ENCODE peak calls at places on chromosomes 4 and X, in four cellular contexts. One of them, this sample, is unnamed.

GRCh38 chr4:71277353-71277752 is 61.5 kb upstream of the SLC4A4 start:
- DNase-seq in right lobe of liver: no peak
- DNase-seq in body of pancreas: no peak
- DNase-seq in tibial nerve: no peak
- DNase-seq in this sample: no peak

GRCh38 chr4:117898496-117898895 is 135.8 kb upstream of the NDST3 start:
- DNase-seq in tibial nerve: no peak
- DNase-seq in body of pancreas: no peak
- DNase-seq in right lobe of liver: no peak
- DNase-seq in this sample: no peak

GRCh38 chr4:143555676-143556075 is 42.2 kb downstream of the SMARCA5 start:
- DNase-seq in right lobe of liver: no peak
- DNase-seq in tibial nerve: no peak
- DNase-seq in body of pancreas: no peak
- DNase-seq in this sample: no peak

GRCh38 chr4:71472946-71473345 is 134.1 kb downstream of the SLC4A4 start:
- DNase-seq in right lobe of liver: no peak
- DNase-seq in tibial nerve: no peak
- DNase-seq in body of pancreas: no peak
- DNase-seq in this sample: no peak

GRCh38 chrX:153061732-153062131 is 5.5 kb downstream of the PNMA3 start:
- DNase-seq in body of pancreas: no peak
- DNase-seq in tibial nerve: no peak
- DNase-seq in right lobe of liver: no peak
- DNase-seq in this sample: no peak

GRCh38 chrX:139691493-139691842 is 16.5 kb downstream of the MCF2 start:
- DNase-seq in right lobe of liver: no peak
- DNase-seq in body of pancreas: peak
- DNase-seq in tibial nerve: no peak
- DNase-seq in this sample: no peak

GRCh38 chr4:2672700-2673099 is 83.4 kb downstream of the TNIP2 start:
- DNase-seq in body of pancreas: no peak
- DNase-seq in tibial nerve: no peak
- DNase-seq in right lobe of liver: no peak
- DNase-seq in this sample: no peak

GRCh38 chr4:150493846-150494245 is 88.1 kb upstream of the MAB21L2 start:
- DNase-seq in body of pancreas: no peak
- DNase-seq in right lobe of liver: no peak
- DNase-seq in tibial nerve: no peak
- DNase-seq in this sample: no peak

GRCh38 chr4:152956650-152957436 is 20.7 kb downstream of the FHDC1 start:
- DNase-seq in right lobe of liver: no peak
- DNase-seq in body of pancreas: no peak
- DNase-seq in tibial nerve: no peak
- DNase-seq in this sample: no peak

GRCh38 chr4:8349664-8350225 is 80.2 kb downstream of the HTRA3 start:
- DNase-seq in body of pancreas: no peak
- DNase-seq in right lobe of liver: no peak
- DNase-seq in tibial nerve: no peak
- DNase-seq in this sample: no peak

GRCh38 chrX:70128071-70128470 is 5.2 kb upstream of the IGBP1 start:
- DNase-seq in right lobe of liver: no peak
- DNase-seq in body of pancreas: no peak
- DNase-seq in tibial nerve: no peak
- DNase-seq in this sample: no peak

GRCh38 chr4:10821826-10822225 is 137.3 kb upstream of the CLNK start:
- DNase-seq in right lobe of liver: no peak
- DNase-seq in tibial nerve: no peak
- DNase-seq in body of pancreas: no peak
- DNase-seq in this sample: no peak

GRCh38 chrX:1072637-1073377 is 139.6 kb downstream of the CRLF2 start:
- DNase-seq in tibial nerve: no peak
- DNase-seq in body of pancreas: no peak
- DNase-seq in right lobe of liver: no peak
- DNase-seq in this sample: no peak

GRCh38 chrX:71652405-71652804 is 14.9 kb upstream of the LOC101059915 start:
- DNase-seq in tibial nerve: peak
- DNase-seq in body of pancreas: peak
- DNase-seq in right lobe of liver: no peak
- DNase-seq in this sample: no peak

GRCh38 chr4:128859887-128860774 is 50.6 kb downstream of the JADE1 start:
- DNase-seq in tibial nerve: peak
- DNase-seq in right lobe of liver: no peak
- DNase-seq in body of pancreas: no peak
- DNase-seq in this sample: no peak

GRCh38 chrX:25022499-25023325 is 6.9 kb upstream of the ARX start:
- DNase-seq in right lobe of liver: no peak
- DNase-seq in tibial nerve: no peak
- DNase-seq in body of pancreas: no peak
- DNase-seq in this sample: no peak

GRCh38 chrX:107825698-107826285 is at the start of gene MID2:
- DNase-seq in tibial nerve: peak
- DNase-seq in right lobe of liver: peak
- DNase-seq in body of pancreas: peak
- DNase-seq in this sample: peak

GRCh38 chr4:171759274-171759673 is 53.9 kb upstream of the GALNTL6 start:
- DNase-seq in body of pancreas: no peak
- DNase-seq in tibial nerve: no peak
- DNase-seq in right lobe of liver: no peak
- DNase-seq in this sample: no peak

GRCh38 chr4:108762559-108763225 is at the start of gene ETNPPL:
- DNase-seq in body of pancreas: peak
- DNase-seq in right lobe of liver: peak
- DNase-seq in tibial nerve: no peak
- DNase-seq in this sample: peak

GRCh38 chrX:55488559-55489314 is 911 bp downstream of the USP51 start:
- DNase-seq in tibial nerve: peak
- DNase-seq in right lobe of liver: peak
- DNase-seq in body of pancreas: peak
- DNase-seq in this sample: peak

GRCh38 chrX:48897621-48898306 is at the start of the genes PQBP1 and TIMM17B:
- DNase-seq in body of pancreas: peak
- DNase-seq in tibial nerve: peak
- DNase-seq in right lobe of liver: peak
- DNase-seq in this sample: peak
- TF ChIP-seq POLR2A in body of pancreas: peak
- TF ChIP-seq POLR2A in tibial nerve: peak
- TF ChIP-seq POLR2A in right lobe of liver: peak
- TF ChIP-seq POLR2A in this sample: peak

GRCh38 chr4:26319467-26320158 is 1.2 kb upstream of the RBPJ start:
- DNase-seq in right lobe of liver: peak
- DNase-seq in tibial nerve: peak
- DNase-seq in body of pancreas: peak
- DNase-seq in this sample: peak
- TF ChIP-seq POLR2A in right lobe of liver: peak
- TF ChIP-seq POLR2A in tibial nerve: peak
- TF ChIP-seq POLR2A in body of pancreas: no peak
- TF ChIP-seq POLR2A in this sample: peak

DNA sequence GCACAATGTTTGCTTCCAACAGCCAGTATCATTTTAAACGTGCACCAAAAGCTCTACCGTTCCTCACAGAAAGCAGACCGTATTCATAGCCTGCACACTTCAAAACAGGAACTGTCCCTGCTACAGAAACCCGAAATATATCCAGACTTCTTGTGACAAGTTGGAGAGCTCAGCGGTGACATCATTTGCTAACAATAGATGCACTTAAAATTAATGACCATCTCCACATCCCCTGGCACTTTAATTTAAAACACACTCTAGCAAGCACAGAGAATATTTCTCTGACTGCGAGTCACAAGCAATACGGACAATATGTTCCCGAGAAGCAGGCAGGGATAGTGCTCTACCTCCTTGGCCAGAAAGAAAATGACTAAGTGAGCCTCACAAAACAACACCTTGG is 2.5 kb downstream of the NYX start:
- DNase-seq in body of pancreas: peak
- DNase-seq in tibial nerve: peak
- DNase-seq in right lobe of liver: no peak
- DNase-seq in this sample: no peak
- TF ChIP-seq POLR2A in body of pancreas: no peak
- TF ChIP-seq POLR2A in tibial nerve: no peak
- TF ChIP-seq POLR2A in right lobe of liver: no peak
- TF ChIP-seq POLR2A in this sample: no peak

DNA sequence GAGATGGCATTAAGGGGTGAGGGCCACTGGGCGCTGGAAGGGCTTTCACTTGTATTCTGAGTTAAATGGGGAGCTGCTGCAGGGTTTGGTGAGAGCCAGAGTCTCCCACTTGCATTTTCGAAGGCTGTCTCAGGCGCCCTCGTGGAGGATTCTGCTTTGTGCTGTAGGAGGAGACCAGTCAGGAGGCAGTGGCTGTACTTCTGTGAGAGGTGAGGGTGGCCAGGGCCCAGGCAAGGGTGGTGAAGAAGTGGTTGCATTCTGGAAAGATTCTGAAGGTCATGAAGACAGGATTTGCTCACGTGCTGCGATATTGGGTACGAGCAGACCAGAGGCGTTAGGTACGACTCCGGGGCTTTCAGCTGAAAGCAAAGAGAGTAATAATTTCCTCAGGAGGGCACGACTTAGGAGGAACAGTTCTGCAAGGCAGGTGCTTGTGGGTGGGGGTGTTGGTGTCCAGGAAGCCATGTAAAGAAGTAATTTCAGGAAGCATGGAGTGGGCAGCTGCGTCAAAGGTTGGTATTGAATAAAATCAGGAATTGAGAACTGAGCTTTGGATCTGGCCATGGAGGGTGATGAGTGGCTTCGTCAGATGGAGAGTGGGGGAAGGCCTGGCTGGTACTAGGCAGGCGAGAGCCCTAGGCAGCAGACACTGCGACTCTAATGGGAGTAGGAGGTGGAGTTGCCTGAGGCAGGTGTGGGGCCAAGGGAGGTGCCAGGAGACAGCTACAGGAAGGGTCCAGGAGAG is 18.2 kb downstream of the PIGG start:
- DNase-seq in body of pancreas: no peak
- DNase-seq in tibial nerve: no peak
- DNase-seq in right lobe of liver: no peak
- DNase-seq in this sample: no peak
- TF ChIP-seq POLR2A in body of pancreas: no peak
- TF ChIP-seq POLR2A in tibial nerve: no peak
- TF ChIP-seq POLR2A in right lobe of liver: no peak
- TF ChIP-seq POLR2A in this sample: peak

GRCh38 chr4:82797591-82798081 is 960 bp downstream of the SCD5 start:
- DNase-seq in body of pancreas: no peak
- DNase-seq in tibial nerve: no peak
- DNase-seq in right lobe of liver: no peak
- DNase-seq in this sample: no peak

GRCh38 chr4:82797048-82797590 is 1.5 kb downstream of the SCD5 start:
- DNase-seq in body of pancreas: no peak
- DNase-seq in right lobe of liver: no peak
- DNase-seq in tibial nerve: no peak
- DNase-seq in this sample: no peak

GRCh38 chr4:82801910-82802521 is 3.4 kb upstream of the SCD5 start:
- DNase-seq in tibial nerve: peak
- DNase-seq in right lobe of liver: no peak
- DNase-seq in body of pancreas: no peak
- DNase-seq in this sample: no peak

GRCh38 chr4:82798168-82799005 is at the start of gene SCD5:
- DNase-seq in body of pancreas: peak
- DNase-seq in tibial nerve: peak
- DNase-seq in right lobe of liver: peak
- DNase-seq in this sample: peak

GRCh38 chr4:82799006-82799881 is 648 bp upstream of the SCD5 start:
- DNase-seq in tibial nerve: no peak
- DNase-seq in right lobe of liver: no peak
- DNase-seq in body of pancreas: no peak
- DNase-seq in this sample: no peak
- TF ChIP-seq POLR2A in tibial nerve: no peak
- TF ChIP-seq POLR2A in right lobe of liver: no peak
- TF ChIP-seq POLR2A in body of pancreas: no peak
- TF ChIP-seq POLR2A in this sample: no peak